ENCODE peak calls at places on chromosomes 13 and 19, in ten cellular contexts. One of them, this sample, is unnamed.

GRCh38 chr13:98807774-98808173 is 55.3 kb upstream of the SLC15A1 start:
- DNase-seq in cardiac muscle cell: no peak
- DNase-seq in thoracic aorta: no peak
- DNase-seq in NCI-H510A treated with DMSO at 0.1 percent for 48 hours: no peak
- DNase-seq in esophagus muscularis mucosa: no peak
- DNase-seq in heart right ventricle: no peak
- DNase-seq in lung: no peak
- DNase-seq in lower lobe of right lung: no peak
- DNase-seq in colonic mucosa: no peak
- DNase-seq in HT-29: no peak
- DNase-seq in this sample: no peak

GRCh38 chr19:12778905-12779161 is 3.5 kb upstream of the HOOK2 start:
- DNase-seq in cardiac muscle cell: no peak
- DNase-seq in thoracic aorta: no peak
- DNase-seq in NCI-H510A treated with DMSO at 0.1 percent for 48 hours: no peak
- DNase-seq in esophagus muscularis mucosa: no peak
- DNase-seq in heart right ventricle: no peak
- DNase-seq in lung: no peak
- DNase-seq in lower lobe of right lung: no peak
- DNase-seq in colonic mucosa: no peak
- DNase-seq in HT-29: no peak
- DNase-seq in this sample: no peak

GRCh38 chr19:10497371-10497770 is 5.8 kb downstream of the KEAP1 start:
- DNase-seq in cardiac muscle cell: no peak
- DNase-seq in thoracic aorta: no peak
- DNase-seq in NCI-H510A treated with DMSO at 0.1 percent for 48 hours: no peak
- DNase-seq in esophagus muscularis mucosa: no peak
- DNase-seq in heart right ventricle: no peak
- DNase-seq in lung: no peak
- DNase-seq in lower lobe of right lung: no peak
- DNase-seq in colonic mucosa: no peak
- DNase-seq in HT-29: no peak
- DNase-seq in this sample: no peak

GRCh38 chr19:17576758-17577532 is 21.5 kb downstream of the COLGALT1 start:
- DNase-seq in cardiac muscle cell: peak; percentile 51
- DNase-seq in thoracic aorta: no peak
- DNase-seq in NCI-H510A treated with DMSO at 0.1 percent for 48 hours: no peak
- DNase-seq in esophagus muscularis mucosa: no peak
- DNase-seq in heart right ventricle: peak; percentile 47
- DNase-seq in lung: peak; percentile 54
- DNase-seq in lower lobe of right lung: peak; percentile 74
- DNase-seq in colonic mucosa: peak; percentile 87
- DNase-seq in HT-29: peak; percentile 6
- DNase-seq in this sample: no peak

GRCh38 chr13:79775830-79776229 is 294.9 kb downstream of the NDFIP2 start:
- DNase-seq in cardiac muscle cell: peak; percentile 85
- DNase-seq in thoracic aorta: no peak
- DNase-seq in NCI-H510A treated with DMSO at 0.1 percent for 48 hours: no peak
- DNase-seq in esophagus muscularis mucosa: no peak
- DNase-seq in heart right ventricle: no peak
- DNase-seq in lung: peak; percentile 44
- DNase-seq in lower lobe of right lung: no peak
- DNase-seq in colonic mucosa: peak; percentile 61
- DNase-seq in HT-29: peak; percentile 61
- DNase-seq in this sample: peak; percentile 82

GRCh38 chr19:49718991-49719390 is 28.1 kb downstream of the CPT1C start:
- DNase-seq in cardiac muscle cell: no peak
- DNase-seq in thoracic aorta: no peak
- DNase-seq in NCI-H510A treated with DMSO at 0.1 percent for 48 hours: no peak
- DNase-seq in esophagus muscularis mucosa: no peak
- DNase-seq in heart right ventricle: no peak
- DNase-seq in lung: no peak
- DNase-seq in lower lobe of right lung: no peak
- DNase-seq in colonic mucosa: no peak
- DNase-seq in HT-29: no peak
- DNase-seq in this sample: no peak

GRCh38 chr13:23695711-23696512 is 125.7 kb downstream of the TNFRSF19 start:
- DNase-seq in cardiac muscle cell: peak; percentile 33
- DNase-seq in thoracic aorta: no peak
- DNase-seq in NCI-H510A treated with DMSO at 0.1 percent for 48 hours: peak; percentile 77
- DNase-seq in esophagus muscularis mucosa: no peak
- DNase-seq in heart right ventricle: peak; percentile 51
- DNase-seq in lung: no peak
- DNase-seq in lower lobe of right lung: peak; percentile 73
- DNase-seq in colonic mucosa: peak; percentile 34
- DNase-seq in HT-29: no peak
- DNase-seq in this sample: peak; percentile 5

GRCh38 chr19:3970313-3970807 is 539 bp downstream of the DAPK3 start:
- DNase-seq in cardiac muscle cell: no peak
- DNase-seq in thoracic aorta: no peak
- DNase-seq in NCI-H510A treated with DMSO at 0.1 percent for 48 hours: no peak
- DNase-seq in esophagus muscularis mucosa: no peak
- DNase-seq in heart right ventricle: no peak
- DNase-seq in lung: no peak
- DNase-seq in lower lobe of right lung: no peak
- DNase-seq in colonic mucosa: no peak
- DNase-seq in HT-29: no peak
- DNase-seq in this sample: no peak

GRCh38 chr19:54009440-54009839 is 18.0 kb downstream of the CACNG6 start:
- DNase-seq in cardiac muscle cell: no peak
- DNase-seq in thoracic aorta: no peak
- DNase-seq in NCI-H510A treated with DMSO at 0.1 percent for 48 hours: no peak
- DNase-seq in esophagus muscularis mucosa: no peak
- DNase-seq in heart right ventricle: no peak
- DNase-seq in lung: no peak
- DNase-seq in lower lobe of right lung: no peak
- DNase-seq in colonic mucosa: no peak
- DNase-seq in HT-29: no peak
- DNase-seq in this sample: no peak

GRCh38 chr19:30036154-30037129 is 94.4 kb downstream of the URI1 start:
- DNase-seq in cardiac muscle cell: no peak
- DNase-seq in thoracic aorta: no peak
- DNase-seq in NCI-H510A treated with DMSO at 0.1 percent for 48 hours: no peak
- DNase-seq in esophagus muscularis mucosa: no peak
- DNase-seq in heart right ventricle: no peak
- DNase-seq in lung: no peak
- DNase-seq in lower lobe of right lung: no peak
- DNase-seq in colonic mucosa: no peak
- DNase-seq in HT-29: no peak
- DNase-seq in this sample: no peak

GRCh38 chr19:19078801-19079200 is 15.0 kb downstream of the SLC25A42 start:
- DNase-seq in cardiac muscle cell: no peak
- DNase-seq in thoracic aorta: no peak
- DNase-seq in NCI-H510A treated with DMSO at 0.1 percent for 48 hours: no peak
- DNase-seq in esophagus muscularis mucosa: no peak
- DNase-seq in heart right ventricle: no peak
- DNase-seq in lung: no peak
- DNase-seq in lower lobe of right lung: no peak
- DNase-seq in colonic mucosa: no peak
- DNase-seq in HT-29: no peak
- DNase-seq in this sample: no peak

GRCh38 chr19:2957160-2957559 is 12.4 kb upstream of the ZNF77 start:
- DNase-seq in cardiac muscle cell: no peak
- DNase-seq in thoracic aorta: no peak
- DNase-seq in NCI-H510A treated with DMSO at 0.1 percent for 48 hours: no peak
- DNase-seq in esophagus muscularis mucosa: no peak
- DNase-seq in heart right ventricle: no peak
- DNase-seq in lung: no peak
- DNase-seq in lower lobe of right lung: no peak
- DNase-seq in colonic mucosa: no peak
- DNase-seq in HT-29: no peak
- DNase-seq in this sample: no peak

GRCh38 chr19:8148410-8149231 is 771 bp downstream of the FBN3 start:
- DNase-seq in cardiac muscle cell: no peak
- DNase-seq in thoracic aorta: no peak
- DNase-seq in NCI-H510A treated with DMSO at 0.1 percent for 48 hours: peak; percentile 41
- DNase-seq in esophagus muscularis mucosa: no peak
- DNase-seq in heart right ventricle: no peak
- DNase-seq in lung: no peak
- DNase-seq in lower lobe of right lung: peak; percentile 58
- DNase-seq in colonic mucosa: no peak
- DNase-seq in HT-29: no peak
- DNase-seq in this sample: no peak

GRCh38 chr19:40763963-40764362 is 11.4 kb upstream of the MIA start:
- DNase-seq in cardiac muscle cell: no peak
- DNase-seq in thoracic aorta: no peak
- DNase-seq in NCI-H510A treated with DMSO at 0.1 percent for 48 hours: no peak
- DNase-seq in esophagus muscularis mucosa: no peak
- DNase-seq in heart right ventricle: no peak
- DNase-seq in lung: no peak
- DNase-seq in lower lobe of right lung: no peak
- DNase-seq in colonic mucosa: no peak
- DNase-seq in HT-29: no peak
- DNase-seq in this sample: no peak

GRCh38 chr19:42068756-42069571 is 1.0 kb downstream of the GRIK5 start:
- DNase-seq in cardiac muscle cell: no peak
- DNase-seq in thoracic aorta: no peak
- DNase-seq in NCI-H510A treated with DMSO at 0.1 percent for 48 hours: no peak
- DNase-seq in esophagus muscularis mucosa: no peak
- DNase-seq in heart right ventricle: no peak
- DNase-seq in lung: no peak
- DNase-seq in lower lobe of right lung: no peak
- DNase-seq in colonic mucosa: no peak
- DNase-seq in HT-29: no peak
- DNase-seq in this sample: no peak

GRCh38 chr19:28239270-28239669 is 973.7 kb downstream of the UQCRFS1 start:
- DNase-seq in cardiac muscle cell: peak; percentile 17
- DNase-seq in thoracic aorta: no peak
- DNase-seq in NCI-H510A treated with DMSO at 0.1 percent for 48 hours: no peak
- DNase-seq in esophagus muscularis mucosa: no peak
- DNase-seq in heart right ventricle: no peak
- DNase-seq in lung: no peak
- DNase-seq in lower lobe of right lung: no peak
- DNase-seq in colonic mucosa: no peak
- DNase-seq in HT-29: peak; percentile 17
- DNase-seq in this sample: peak; percentile 25

GRCh38 chr19:47729799-47730520 is 15.4 kb upstream of the NOP53 start:
- DNase-seq in cardiac muscle cell: peak; percentile 72
- DNase-seq in thoracic aorta: no peak
- DNase-seq in NCI-H510A treated with DMSO at 0.1 percent for 48 hours: no peak
- DNase-seq in esophagus muscularis mucosa: no peak
- DNase-seq in heart right ventricle: peak; percentile 86
- DNase-seq in lung: peak; percentile 91
- DNase-seq in lower lobe of right lung: peak; percentile 89
- DNase-seq in colonic mucosa: peak; percentile 75
- DNase-seq in HT-29: peak; percentile 98
- DNase-seq in this sample: peak; percentile 95

GRCh38 chr19:12843328-12843727 is 5.0 kb downstream of the MAST1 start:
- DNase-seq in cardiac muscle cell: no peak
- DNase-seq in thoracic aorta: no peak
- DNase-seq in NCI-H510A treated with DMSO at 0.1 percent for 48 hours: no peak
- DNase-seq in esophagus muscularis mucosa: no peak
- DNase-seq in heart right ventricle: no peak
- DNase-seq in lung: no peak
- DNase-seq in lower lobe of right lung: no peak
- DNase-seq in colonic mucosa: no peak
- DNase-seq in HT-29: no peak
- DNase-seq in this sample: no peak

GRCh38 chr13:113562085-113562749 is 22.3 kb upstream of the TFDP1 start:
- DNase-seq in cardiac muscle cell: peak; percentile 85
- DNase-seq in thoracic aorta: no peak
- DNase-seq in NCI-H510A treated with DMSO at 0.1 percent for 48 hours: peak; percentile 38
- DNase-seq in esophagus muscularis mucosa: peak; percentile 92
- DNase-seq in heart right ventricle: peak; percentile 63
- DNase-seq in lung: peak; percentile 50
- DNase-seq in lower lobe of right lung: peak; percentile 51
- DNase-seq in colonic mucosa: peak; percentile 61
- DNase-seq in HT-29: peak; percentile 73
- DNase-seq in this sample: peak; percentile 75

GRCh38 chr19:43634516-43634876 is 5.2 kb downstream of the CADM4 start:
- DNase-seq in cardiac muscle cell: no peak
- DNase-seq in thoracic aorta: no peak
- DNase-seq in NCI-H510A treated with DMSO at 0.1 percent for 48 hours: no peak
- DNase-seq in esophagus muscularis mucosa: no peak
- DNase-seq in heart right ventricle: no peak
- DNase-seq in lung: no peak
- DNase-seq in lower lobe of right lung: no peak
- DNase-seq in colonic mucosa: no peak
- DNase-seq in HT-29: no peak
- DNase-seq in this sample: no peak

GRCh38 chr13:23433171-23434153 is at the start of gene SACS:
- DNase-seq in cardiac muscle cell: peak; percentile 52
- DNase-seq in thoracic aorta: no peak
- DNase-seq in NCI-H510A treated with DMSO at 0.1 percent for 48 hours: no peak
- DNase-seq in esophagus muscularis mucosa: peak; percentile 91
- DNase-seq in heart right ventricle: no peak
- DNase-seq in lung: no peak
- DNase-seq in lower lobe of right lung: no peak
- DNase-seq in colonic mucosa: no peak
- DNase-seq in HT-29: no peak
- DNase-seq in this sample: no peak

GRCh38 chr13:30744056-30744684 is 8.8 kb downstream of the ALOX5AP start:
- DNase-seq in cardiac muscle cell: no peak
- DNase-seq in thoracic aorta: no peak
- DNase-seq in NCI-H510A treated with DMSO at 0.1 percent for 48 hours: no peak
- DNase-seq in esophagus muscularis mucosa: no peak
- DNase-seq in heart right ventricle: no peak
- DNase-seq in lung: peak; percentile 63
- DNase-seq in lower lobe of right lung: peak; percentile 73
- DNase-seq in colonic mucosa: peak; percentile 45
- DNase-seq in HT-29: peak; percentile 59
- DNase-seq in this sample: peak; percentile 61

GRCh38 chr19:30367421-30367820 is 4.8 kb upstream of the ZNF536 start:
- DNase-seq in cardiac muscle cell: no peak
- DNase-seq in thoracic aorta: no peak
- DNase-seq in NCI-H510A treated with DMSO at 0.1 percent for 48 hours: no peak
- DNase-seq in esophagus muscularis mucosa: no peak
- DNase-seq in heart right ventricle: no peak
- DNase-seq in lung: no peak
- DNase-seq in lower lobe of right lung: no peak
- DNase-seq in colonic mucosa: no peak
- DNase-seq in HT-29: no peak
- DNase-seq in this sample: no peak

GRCh38 chr13:79508224-79508961 is 27.4 kb downstream of the NDFIP2 start:
- DNase-seq in cardiac muscle cell: no peak
- DNase-seq in thoracic aorta: no peak
- DNase-seq in NCI-H510A treated with DMSO at 0.1 percent for 48 hours: no peak
- DNase-seq in esophagus muscularis mucosa: no peak
- DNase-seq in heart right ventricle: no peak
- DNase-seq in lung: no peak
- DNase-seq in lower lobe of right lung: no peak
- DNase-seq in colonic mucosa: no peak
- DNase-seq in HT-29: no peak
- DNase-seq in this sample: no peak

This sample was measured in dermis microvascular lymphatic vessel endothelial cell.